ENCODE peak calls at places on chromosome 1, in six cellular contexts. One of them, this sample, is unnamed.

GRCh38 chr1:248847181-248847955 is 9.3 kb downstream of the ZNF672 start:
- DNase-seq in Daoy: no peak
- DNase-seq in cortex of kidney: no peak
- DNase-seq in central memory CD4-positive, alpha-beta T cell: no peak
- DNase-seq in epithelial cell of esophagus: no peak
- DNase-seq in RCC 7860: no peak
- DNase-seq in this sample: no peak

GRCh38 chr1:93081716-93082115 is 2.6 kb downstream of the MTF2 start:
- DNase-seq in Daoy: peak
- DNase-seq in RCC 7860: peak
- DNase-seq in central memory CD4-positive, alpha-beta T cell: no peak
- DNase-seq in epithelial cell of esophagus: peak
- DNase-seq in cortex of kidney: no peak
- DNase-seq in this sample: no peak

GRCh38 chr1:25099343-25099951 is 132.9 kb downstream of the SYF2 start:
- DNase-seq in cortex of kidney: no peak
- DNase-seq in epithelial cell of esophagus: no peak
- DNase-seq in Daoy: no peak
- DNase-seq in central memory CD4-positive, alpha-beta T cell: no peak
- DNase-seq in RCC 7860: no peak
- DNase-seq in this sample: no peak

GRCh38 chr1:83102630-83103071 is 896.3 kb downstream of the TTLL7 start:
- DNase-seq in cortex of kidney: no peak
- DNase-seq in Daoy: peak
- DNase-seq in RCC 7860: no peak
- DNase-seq in epithelial cell of esophagus: peak
- DNase-seq in central memory CD4-positive, alpha-beta T cell: no peak
- DNase-seq in this sample: no peak

GRCh38 chr1:234709473-234710279 is 99.7 kb upstream of the IRF2BP2 start:
- DNase-seq in Daoy: no peak
- DNase-seq in central memory CD4-positive, alpha-beta T cell: no peak
- DNase-seq in cortex of kidney: no peak
- DNase-seq in RCC 7860: no peak
- DNase-seq in epithelial cell of esophagus: no peak
- DNase-seq in this sample: no peak

GRCh38 chr1:15066191-15066590 is 87.4 kb upstream of the TMEM51 start:
- DNase-seq in cortex of kidney: no peak
- DNase-seq in RCC 7860: no peak
- DNase-seq in epithelial cell of esophagus: no peak
- DNase-seq in central memory CD4-positive, alpha-beta T cell: no peak
- DNase-seq in Daoy: no peak
- DNase-seq in this sample: no peak

GRCh38 chr1:78303620-78304019 is 187.2 kb upstream of the PTGFR start:
- DNase-seq in cortex of kidney: no peak
- DNase-seq in central memory CD4-positive, alpha-beta T cell: no peak
- DNase-seq in RCC 7860: peak
- DNase-seq in epithelial cell of esophagus: peak
- DNase-seq in Daoy: peak
- DNase-seq in this sample: no peak

GRCh38 chr1:169670836-169671235 is 40.6 kb downstream of the SELL start:
- DNase-seq in epithelial cell of esophagus: no peak
- DNase-seq in RCC 7860: no peak
- DNase-seq in central memory CD4-positive, alpha-beta T cell: no peak
- DNase-seq in Daoy: no peak
- DNase-seq in cortex of kidney: no peak
- DNase-seq in this sample: no peak

GRCh38 chr1:47725732-47726495 is 271.3 kb downstream of the TRABD2B start:
- DNase-seq in RCC 7860: peak
- DNase-seq in Daoy: peak
- DNase-seq in cortex of kidney: no peak
- DNase-seq in epithelial cell of esophagus: peak
- DNase-seq in central memory CD4-positive, alpha-beta T cell: peak
- DNase-seq in this sample: peak

GRCh38 chr1:43464840-43465693 is 11.3 kb upstream of the HYI start:
- DNase-seq in central memory CD4-positive, alpha-beta T cell: no peak
- DNase-seq in RCC 7860: peak
- DNase-seq in cortex of kidney: no peak
- DNase-seq in Daoy: peak
- DNase-seq in epithelial cell of esophagus: no peak
- DNase-seq in this sample: no peak

GRCh38 chr1:109268431-109269211 is 14.3 kb downstream of the PSRC1 start:
- DNase-seq in RCC 7860: no peak
- DNase-seq in Daoy: no peak
- DNase-seq in central memory CD4-positive, alpha-beta T cell: no peak
- DNase-seq in cortex of kidney: no peak
- DNase-seq in epithelial cell of esophagus: no peak
- DNase-seq in this sample: no peak

GRCh38 chr1:199854681-199855321 is 172.7 kb upstream of the NR5A2 start:
- DNase-seq in Daoy: no peak
- DNase-seq in central memory CD4-positive, alpha-beta T cell: no peak
- DNase-seq in cortex of kidney: no peak
- DNase-seq in epithelial cell of esophagus: no peak
- DNase-seq in RCC 7860: no peak
- DNase-seq in this sample: no peak

GRCh38 chr1:62103880-62104279 is 90.8 kb upstream of the L1TD1 start:
- DNase-seq in RCC 7860: no peak
- DNase-seq in Daoy: no peak
- DNase-seq in epithelial cell of esophagus: no peak
- DNase-seq in cortex of kidney: no peak
- DNase-seq in central memory CD4-positive, alpha-beta T cell: no peak
- DNase-seq in this sample: no peak